ENCODE peak calls at places on chromosomes 3 and 15, in ten cellular contexts. Q, O, N, L, U, X, V, T, I and R are unnamed samples.

GRCh38 chr15:91032919-91033803 is 10.8 kb upstream of the VPS33B start:
- DNase-seq in Q (no peak), O (peak; percentile 41), N (peak; percentile 90), L (peak; percentile 83), U (peak; percentile 57), X (peak; percentile 88), V (peak; percentile 77), T (peak; percentile 91), I (peak; percentile 79), R (no peak)

GRCh38 chr3:10008588-10009344 is 17.5 kb upstream of the FANCD2 start:
- DNase-seq in Q (peak; percentile 71), O (peak; percentile 80), N (peak; percentile 88), L (no peak), U (peak; percentile 91), X (peak; percentile 95), V (peak; percentile 93), T (peak; percentile 94), I (peak; percentile 91), R (no peak)

GRCh38 chr3:37319784-37320183 is 145.4 kb upstream of the LRRFIP2 start:
- DNase-seq in Q (no peak), O (no peak), N (no peak), L (no peak), U (no peak), X (no peak), V (no peak), T (no peak), I (no peak), R (no peak)

GRCh38 chr15:95739161-95739560 is 591.3 kb upstream of the NR2F2 start:
- DNase-seq in Q (no peak), O (no peak), N (no peak), L (no peak), U (no peak), X (no peak), V (no peak), T (no peak), I (no peak), R (peak; percentile 73)

GRCh38 chr3:186909078-186909853 is 21.1 kb upstream of the ST6GAL1 start:
- DNase-seq in Q (no peak), O (no peak), N (peak; percentile 46), L (no peak), U (peak; percentile 88), X (peak; percentile 73), V (no peak), T (no peak), I (no peak), R (no peak)

GRCh38 chr3:177811111-177811510 is 613.8 kb upstream of the TBL1XR1 start:
- DNase-seq in Q (no peak), O (no peak), N (no peak), L (no peak), U (no peak), X (no peak), V (no peak), T (no peak), I (no peak), R (no peak)

GRCh38 chr15:47813985-47814384 is 96.7 kb downstream of the SEMA6D start:
- DNase-seq in Q (no peak), O (no peak), N (no peak), L (no peak), U (no peak), X (no peak), V (no peak), T (no peak), I (no peak), R (no peak)

GRCh38 chr3:12232785-12233317 is 56.0 kb upstream of the PPARG start:
- DNase-seq in Q (no peak), O (no peak), N (no peak), L (no peak), U (no peak), X (no peak), V (no peak), T (no peak), I (no peak), R (no peak)

DNA sequence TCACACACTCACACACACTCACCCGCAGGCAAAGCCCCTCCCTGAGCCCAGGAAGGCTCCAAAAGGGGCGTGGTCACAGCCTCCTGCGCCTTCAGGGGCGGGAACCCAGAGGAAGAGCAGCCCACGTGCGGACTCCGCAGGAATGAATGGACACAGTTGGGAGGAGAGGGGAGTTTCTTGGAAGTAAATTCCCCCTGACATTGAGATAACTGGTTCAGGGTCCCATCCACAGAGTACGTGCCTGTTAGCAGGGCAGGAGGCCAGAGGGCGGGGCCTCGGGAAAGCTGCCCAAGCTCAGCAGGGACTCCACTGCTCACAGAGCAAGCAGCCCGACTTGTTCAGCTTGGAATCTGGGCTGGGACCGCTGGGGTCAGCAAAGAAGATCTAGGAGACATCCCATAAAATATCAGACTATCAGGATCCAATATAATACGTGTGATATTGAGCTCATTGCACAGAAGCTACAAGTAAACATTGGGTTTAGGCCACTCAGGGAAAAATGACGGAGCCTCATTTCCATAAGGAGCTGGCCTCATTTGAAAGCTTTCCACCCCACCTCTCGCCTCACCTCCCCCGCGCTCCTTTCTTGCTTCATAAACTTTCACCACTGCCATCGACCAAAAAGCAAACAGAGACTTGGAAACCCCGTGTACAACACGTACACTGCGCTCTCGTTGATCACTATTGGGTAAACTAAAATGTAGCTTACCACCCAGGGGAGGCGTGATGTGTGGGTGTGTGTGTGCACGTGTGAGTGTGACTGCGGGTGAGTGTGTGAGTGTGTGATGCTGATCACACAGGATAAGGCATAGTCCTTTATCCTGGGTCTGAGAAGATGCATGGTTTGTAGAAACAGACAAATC is 36.0 kb downstream of the TM2D3 start:
- DNase-seq in Q (no peak), O (peak; percentile 85), N (peak; percentile 22), L (peak; percentile 56), U (no peak), X (peak; percentile 35), V (peak; percentile 83), T (no peak), I (peak; percentile 87), R (peak; percentile 33)
- H3K4me3 ChIP-seq in Q (peak overlapping the region; percentile 20), O (no peak overlapping the region), N (no peak overlapping the region), L (peak overlapping the region; percentile 31), U (no peak overlapping the region), X (no peak overlapping the region), V (peak overlapping the region; percentile 11), T (peak overlapping the region; percentile 8), I (no peak overlapping the region), R (no peak overlapping the region)

DNA sequence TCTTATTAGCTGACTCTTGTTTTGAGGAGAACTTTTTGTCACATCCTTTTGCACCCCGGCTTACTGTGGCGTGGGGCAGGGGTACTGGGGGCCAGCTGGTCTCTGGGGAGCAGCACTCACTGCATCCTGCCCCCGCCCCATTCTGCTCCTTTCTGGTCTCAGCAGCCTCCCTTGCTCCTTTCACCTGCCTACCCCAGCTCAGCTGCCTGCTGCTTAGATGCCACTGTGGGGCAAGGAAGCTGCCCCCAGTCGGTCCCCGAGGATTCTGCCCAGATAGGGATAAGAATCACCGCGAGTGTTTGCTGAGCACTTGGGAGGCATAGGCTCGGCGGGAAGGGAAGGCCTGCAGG is 32.0 kb downstream of the APBA2 start:
- DNase-seq in Q (no peak), O (no peak), N (no peak), L (no peak), U (no peak), X (no peak), V (no peak), T (no peak), I (no peak), R (no peak)
- H3K27ac ChIP-seq in Q (no peak overlapping the region), O (no peak overlapping the region), N (no peak overlapping the region), L (no peak overlapping the region), U (no peak overlapping the region), X (no peak overlapping the region), V (no peak overlapping the region), T (no peak overlapping the region), I (no peak overlapping the region), R (no peak overlapping the region)

GRCh38 chr15:94403246-94403824 is 172.0 kb downstream of the MCTP2 start:
- DNase-seq in Q (no peak), O (peak; percentile 56), N (no peak), L (no peak), U (no peak), X (no peak), V (peak; percentile 15), T (no peak), I (no peak), R (no peak)

GRCh38 chr15:94395626-94396025 is 164.3 kb downstream of the MCTP2 start:
- DNase-seq in Q (no peak), O (no peak), N (peak; percentile 10), L (no peak), U (no peak), X (no peak), V (no peak), T (no peak), I (no peak), R (no peak)

GRCh38 chr15:94404733-94405283 is 173.4 kb downstream of the MCTP2 start:
- DNase-seq in Q (no peak), O (no peak), N (no peak), L (no peak), U (no peak), X (no peak), V (no peak), T (no peak), I (no peak), R (no peak)

GRCh38 chr15:94397377-94397776 is 166.0 kb downstream of the MCTP2 start:
- DNase-seq in Q (no peak), O (no peak), N (no peak), L (no peak), U (no peak), X (no peak), V (peak; percentile 36), T (no peak), I (no peak), R (no peak)

DNA sequence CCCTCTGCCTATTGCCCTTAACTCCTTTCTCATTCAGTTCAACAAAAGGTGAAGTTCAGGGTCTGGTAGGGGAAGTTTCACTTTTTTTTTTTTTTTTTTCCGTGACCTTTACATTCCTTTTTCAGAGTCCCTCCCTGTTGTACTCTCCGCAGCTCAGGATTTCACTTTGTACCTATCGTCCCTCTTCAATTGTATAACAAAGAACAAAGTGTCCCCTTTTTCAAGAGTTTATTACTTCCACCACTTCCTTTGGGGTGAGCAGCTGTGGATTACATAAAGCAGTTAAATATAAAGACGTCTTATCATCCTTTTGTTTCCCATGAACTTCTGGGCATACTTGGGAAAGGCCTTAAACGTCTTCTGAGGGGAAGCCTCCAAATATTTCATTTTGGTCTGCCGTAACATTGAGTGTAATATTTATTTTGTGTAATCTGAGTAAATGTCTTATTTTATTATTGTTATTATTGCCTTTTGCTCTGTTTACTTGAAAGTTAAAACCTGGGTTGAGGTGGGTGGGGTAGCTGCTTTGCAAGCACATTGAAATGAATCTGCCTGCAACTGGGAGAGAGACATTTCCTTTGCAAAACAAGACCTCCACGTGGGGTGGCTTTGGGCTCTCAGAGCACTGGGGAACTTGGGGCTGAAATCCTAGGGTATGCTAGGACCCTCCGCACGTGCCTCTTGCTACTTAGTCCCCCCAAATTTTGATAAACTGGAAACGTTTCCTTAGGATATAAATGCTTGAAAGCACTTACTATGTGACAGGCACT is 169.3 kb downstream of the MCTP2 start:
- DNase-seq in Q (no peak), O (no peak), N (no peak), L (no peak), U (no peak), X (no peak), V (no peak), T (no peak), I (no peak), R (no peak)
- H3K4me3 ChIP-seq in Q (no peak overlapping the region), O (no peak overlapping the region), N (no peak overlapping the region), L (no peak overlapping the region), U (no peak overlapping the region), X (no peak overlapping the region), V (no peak overlapping the region), T (no peak overlapping the region), I (no peak overlapping the region), R (no peak overlapping the region)

DNA sequence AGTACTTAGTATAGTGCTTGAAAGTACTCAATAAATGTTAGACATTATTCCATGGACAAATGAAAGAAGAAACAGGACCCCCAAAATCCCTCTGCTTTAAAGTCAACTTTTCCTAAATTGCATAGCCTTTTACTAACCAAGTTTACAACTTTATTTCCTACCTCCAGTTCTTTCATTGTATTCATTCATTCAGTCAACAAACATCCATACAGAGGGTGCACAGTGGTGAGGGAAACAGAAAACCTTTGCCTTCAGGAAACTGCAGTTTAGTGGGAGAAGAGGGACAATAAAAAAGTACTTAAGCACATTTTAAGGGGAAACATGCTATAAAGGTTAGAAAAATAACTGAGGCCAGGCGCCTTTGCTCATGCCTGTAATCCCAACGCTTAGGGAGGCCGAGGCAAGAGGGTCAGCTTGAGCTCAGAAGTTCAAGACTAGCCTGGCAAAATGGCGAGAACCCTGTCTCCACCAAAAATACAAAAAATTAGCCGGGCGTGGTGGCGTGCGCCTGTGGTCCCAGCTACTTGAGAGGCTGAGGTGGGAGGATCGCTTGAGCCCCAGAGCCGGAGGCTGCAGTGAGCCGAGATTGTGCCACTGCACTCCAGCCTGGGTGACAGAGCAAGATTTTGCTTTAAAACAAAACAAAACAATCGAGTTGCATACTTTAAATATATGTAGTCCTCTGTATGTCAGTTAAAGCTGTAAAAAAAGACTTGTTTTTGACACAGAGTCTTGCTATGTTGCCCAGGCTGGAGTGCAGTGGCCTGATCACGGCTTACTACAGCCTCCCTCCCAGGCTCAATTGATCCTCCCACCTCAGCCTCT is 1.1 kb upstream of the DENND4A start:
- DNase-seq in Q (no peak), O (no peak), N (no peak), L (no peak), U (no peak), X (no peak), V (no peak), T (no peak), I (no peak), R (no peak)
- H3K27ac ChIP-seq in Q (peak overlapping the region; percentile 100), O (peak overlapping the region; percentile 86), N (peak overlapping the region; percentile 93), L (peak overlapping the region; percentile 69), U (peak overlapping the region; percentile 99), X (peak overlapping the region; percentile 99), V (peak overlapping the region; percentile 99), T (peak overlapping the region; percentile 97), I (no peak overlapping the region), R (peak overlapping the region; percentile 98)